ENCODE peak calls at places on chromosome 12, in ten cellular contexts. G, Q, J, A, O, D, Z, T, W and I are unnamed samples.

GRCh38 chr12:105659355-105660075 is 329.0 kb downstream of the C12orf75 start:
- DNase-seq in G (no peak), Q (no peak), J (no peak), A (no peak), O (no peak), D (no peak), Z (peak; percentile 49), T (no peak), W (no peak), I (peak; percentile 3)

GRCh38 chr12:71107976-71108749 is 49.6 kb downstream of the TSPAN8 start:
- DNase-seq in G (no peak), Q (no peak), J (no peak), A (no peak), O (no peak), D (no peak), Z (no peak), T (no peak), W (no peak), I (no peak)

GRCh38 chr12:62472472-62472871 is 5.8 kb downstream of the MON2 start:
- DNase-seq in G (no peak), Q (no peak), J (no peak), A (no peak), O (no peak), D (peak; percentile 4), Z (no peak), T (no peak), W (peak; percentile 7), I (peak; percentile 34)

GRCh38 chr12:93592641-93593396 is 20.3 kb downstream of the SOCS2 start:
- DNase-seq in G (no peak), Q (no peak), J (no peak), A (no peak), O (no peak), D (no peak), Z (no peak), T (no peak), W (no peak), I (peak; percentile 77)

GRCh38 chr12:122979908-122980191 is 631 bp upstream of the ARL6IP4 start:
- DNase-seq in G (no peak), Q (no peak), J (no peak), A (no peak), O (no peak), D (peak; percentile 27), Z (no peak), T (no peak), W (no peak), I (no peak)

GRCh38 chr12:64522316-64522715 is 70.4 kb downstream of the TBK1 start:
- DNase-seq in G (no peak), Q (no peak), J (no peak), A (no peak), O (no peak), D (no peak), Z (no peak), T (no peak), W (peak; percentile 94), I (no peak)

GRCh38 chr12:116295327-116296263 is 18.1 kb upstream of the MED13L start:
- DNase-seq in G (no peak), Q (no peak), J (no peak), A (no peak), O (no peak), D (no peak), Z (no peak), T (no peak), W (no peak), I (no peak)

GRCh38 chr12:19829100-19829853 is 390.0 kb downstream of the AEBP2 start:
- DNase-seq in G (no peak), Q (no peak), J (no peak), A (no peak), O (no peak), D (no peak), Z (no peak), T (no peak), W (no peak), I (no peak)

GRCh38 chr12:53569174-53569557 is 57.0 kb downstream of the ATF7 start:
- DNase-seq in G (no peak), Q (no peak), J (no peak), A (no peak), O (no peak), D (no peak), Z (no peak), T (no peak), W (no peak), I (no peak)

GRCh38 chr12:57852195-57852594 is 5.7 kb upstream of the CTDSP2 start:
- DNase-seq in G (no peak), Q (no peak), J (no peak), A (no peak), O (no peak), D (no peak), Z (no peak), T (no peak), W (no peak), I (no peak)

GRCh38 chr12:75020068-75020557 is 189.5 kb downstream of the KCNC2 start:
- DNase-seq in G (no peak), Q (no peak), J (peak; percentile 35), A (no peak), O (no peak), D (no peak), Z (no peak), T (no peak), W (peak; percentile 4), I (peak; percentile 2)

GRCh38 chr12:4037747-4038312 is 164.6 kb upstream of the PARP11 start:
- DNase-seq in G (no peak), Q (no peak), J (peak; percentile 73), A (no peak), O (no peak), D (peak; percentile 69), Z (peak; percentile 39), T (no peak), W (peak; percentile 7), I (peak; percentile 18)

GRCh38 chr12:91181053-91181452 is 1.6 kb downstream of the DCN start:
- DNase-seq in G (no peak), Q (no peak), J (no peak), A (no peak), O (no peak), D (no peak), Z (no peak), T (no peak), W (no peak), I (no peak)

GRCh38 chr12:49828143-49829091 is at the start of gene NCKAP5L:
- DNase-seq in G (peak; percentile 91), Q (peak; percentile 92), J (peak; percentile 96), A (peak; percentile 94), O (peak; percentile 79), D (peak; percentile 95), Z (peak; percentile 99), T (peak; percentile 79), W (peak; percentile 100), I (peak; percentile 93)

GRCh38 chr12:91098942-91099341 is 12.4 kb downstream of the LUM start:
- DNase-seq in G (no peak), Q (no peak), J (no peak), A (no peak), O (no peak), D (peak; percentile 76), Z (no peak), T (peak; percentile 72), W (no peak), I (peak; percentile 94)

GRCh38 chr12:127560041-127560478 is 706.9 kb upstream of the TMEM132C start:
- DNase-seq in G (no peak), Q (no peak), J (no peak), A (no peak), O (no peak), D (no peak), Z (no peak), T (no peak), W (no peak), I (no peak)

GRCh38 chr12:110431957-110432587 is 18.1 kb downstream of the ARPC3 start:
- DNase-seq in G (no peak), Q (no peak), J (no peak), A (no peak), O (no peak), D (no peak), Z (no peak), T (no peak), W (no peak), I (no peak)

GRCh38 chr12:24489939-24490338 is 459.0 kb downstream of the BCAT1 start:
- DNase-seq in G (no peak), Q (no peak), J (no peak), A (no peak), O (no peak), D (no peak), Z (no peak), T (no peak), W (no peak), I (no peak)

GRCh38 chr12:130286041-130286440 is 51.6 kb upstream of the PIWIL1 start:
- DNase-seq in G (no peak), Q (no peak), J (no peak), A (no peak), O (no peak), D (no peak), Z (no peak), T (no peak), W (peak; percentile 24), I (no peak)

GRCh38 chr12:117192057-117192456 is 1.8 kb upstream of the FBXO21 start:
- DNase-seq in G (no peak), Q (no peak), J (no peak), A (no peak), O (no peak), D (no peak), Z (no peak), T (no peak), W (peak; percentile 28), I (peak; percentile 18)

GRCh38 chr12:80412343-80412953 is 31.6 kb upstream of the PTPRQ start:
- DNase-seq in G (no peak), Q (no peak), J (no peak), A (peak; percentile 36), O (no peak), D (peak; percentile 48), Z (peak; percentile 24), T (peak; percentile 40), W (peak; percentile 63), I (peak; percentile 54)

GRCh38 chr12:16417058-16417457 is 69.6 kb downstream of the MGST1 start:
- DNase-seq in G (no peak), Q (no peak), J (no peak), A (no peak), O (no peak), D (no peak), Z (no peak), T (no peak), W (no peak), I (no peak)

GRCh38 chr12:95601626-95602025 is 50.4 kb upstream of the USP44 start:
- DNase-seq in G (no peak), Q (no peak), J (no peak), A (no peak), O (no peak), D (no peak), Z (peak; percentile 41), T (peak; percentile 64), W (no peak), I (peak; percentile 85)

GRCh38 chr12:82757059-82757458 is 70.4 kb downstream of the TMTC2 start:
- DNase-seq in G (no peak), Q (no peak), J (no peak), A (no peak), O (no peak), D (no peak), Z (no peak), T (no peak), W (no peak), I (no peak)

GRCh38 chr12:34335819-34336262 is 313.5 kb downstream of the ALG10 start:
- DNase-seq in G (no peak), Q (no peak), J (no peak), A (no peak), O (no peak), D (no peak), Z (no peak), T (no peak), W (no peak), I (no peak)

GRCh38 chr12:108653082-108653516 is 19.4 kb upstream of the SELPLG start:
- DNase-seq in G (no peak), Q (no peak), J (no peak), A (no peak), O (no peak), D (no peak), Z (no peak), T (no peak), W (no peak), I (no peak)

GRCh38 chr12:31722580-31722979 is 6.2 kb downstream of the AMN1 start:
- DNase-seq in G (no peak), Q (no peak), J (no peak), A (no peak), O (no peak), D (no peak), Z (no peak), T (no peak), W (no peak), I (no peak)

GRCh38 chr12:31868980-31869379 is 90.2 kb upstream of the RESF1 start:
- DNase-seq in G (no peak), Q (no peak), J (no peak), A (no peak), O (no peak), D (peak; percentile 82), Z (peak; percentile 31), T (no peak), W (no peak), I (peak; percentile 77)